ENCODE peak calls at places on chromosomes 12 and 14, in five cellular contexts. One of them, this sample, is unnamed.

GRCh38 chr12:116128779-116129178 is 148.7 kb downstream of the MED13L start:
- DNase-seq in choroid plexus epithelial cell: no peak
- DNase-seq in HCT116: no peak
- DNase-seq in ovary: no peak
- DNase-seq in bronchial epithelial cell: no peak
- DNase-seq in this sample: no peak

GRCh38 chr14:49946320-49947141 is 53.6 kb downstream of the ARF6 start:
- DNase-seq in ovary: no peak
- DNase-seq in choroid plexus epithelial cell: peak
- DNase-seq in HCT116: no peak
- DNase-seq in bronchial epithelial cell: peak
- DNase-seq in this sample: peak

GRCh38 chr14:35385042-35385839 is 19.3 kb downstream of the NFKBIA start:
- DNase-seq in HCT116: no peak
- DNase-seq in bronchial epithelial cell: peak
- DNase-seq in choroid plexus epithelial cell: peak
- DNase-seq in ovary: peak
- DNase-seq in this sample: peak

GRCh38 chr12:124759841-124760508 is 103.7 kb downstream of the SCARB1 start:
- DNase-seq in choroid plexus epithelial cell: peak
- DNase-seq in HCT116: no peak
- DNase-seq in bronchial epithelial cell: no peak
- DNase-seq in ovary: no peak
- DNase-seq in this sample: no peak

GRCh38 chr12:76919388-76920181 is 40.8 kb upstream of the CSRP2 start:
- DNase-seq in ovary: no peak
- DNase-seq in choroid plexus epithelial cell: no peak
- DNase-seq in HCT116: no peak
- DNase-seq in bronchial epithelial cell: peak
- DNase-seq in this sample: no peak

GRCh38 chr12:123223241-123223668 is 9.7 kb downstream of the MPHOSPH9 start:
- DNase-seq in HCT116: no peak
- DNase-seq in ovary: no peak
- DNase-seq in bronchial epithelial cell: no peak
- DNase-seq in choroid plexus epithelial cell: no peak
- DNase-seq in this sample: no peak

GRCh38 chr12:57069522-57069921 is 9.1 kb downstream of the NEMP1 start:
- DNase-seq in ovary: peak
- DNase-seq in choroid plexus epithelial cell: peak
- DNase-seq in bronchial epithelial cell: peak
- DNase-seq in HCT116: peak
- DNase-seq in this sample: peak

GRCh38 chr12:56634242-56634836 is 4.2 kb upstream of the BAZ2A start:
- DNase-seq in HCT116: peak
- DNase-seq in choroid plexus epithelial cell: peak
- DNase-seq in ovary: peak
- DNase-seq in bronchial epithelial cell: peak
- DNase-seq in this sample: no peak

GRCh38 chr14:73865536-73866113 is 14.0 kb downstream of the PTGR2 start:
- DNase-seq in choroid plexus epithelial cell: no peak
- DNase-seq in HCT116: no peak
- DNase-seq in bronchial epithelial cell: no peak
- DNase-seq in ovary: no peak
- DNase-seq in this sample: no peak

GRCh38 chr12:26158078-26158764 is 33.4 kb upstream of the BHLHE41 start:
- DNase-seq in HCT116: no peak
- DNase-seq in bronchial epithelial cell: peak
- DNase-seq in choroid plexus epithelial cell: no peak
- DNase-seq in ovary: no peak
- DNase-seq in this sample: no peak

GRCh38 chr14:51304428-51304827 is 64.4 kb downstream of the TMX1 start:
- DNase-seq in HCT116: no peak
- DNase-seq in ovary: no peak
- DNase-seq in bronchial epithelial cell: peak
- DNase-seq in choroid plexus epithelial cell: peak
- DNase-seq in this sample: peak

GRCh38 chr12:116601933-116602809 is 43.0 kb downstream of the MAP1LC3B2 start:
- DNase-seq in HCT116: no peak
- DNase-seq in ovary: no peak
- DNase-seq in choroid plexus epithelial cell: peak
- DNase-seq in bronchial epithelial cell: no peak
- DNase-seq in this sample: peak

GRCh38 chr12:115771065-115771464 is 506.4 kb downstream of the MED13L start:
- DNase-seq in choroid plexus epithelial cell: peak
- DNase-seq in HCT116: peak
- DNase-seq in ovary: no peak
- DNase-seq in bronchial epithelial cell: peak
- DNase-seq in this sample: peak

GRCh38 chr12:123160801-123161487 is 10.1 kb upstream of the PITPNM2 start:
- DNase-seq in ovary: no peak
- DNase-seq in HCT116: no peak
- DNase-seq in choroid plexus epithelial cell: peak
- DNase-seq in bronchial epithelial cell: no peak
- DNase-seq in this sample: no peak

GRCh38 chr12:80269953-80270552 is 170.7 kb downstream of the OTOGL start:
- DNase-seq in choroid plexus epithelial cell: peak
- DNase-seq in ovary: no peak
- DNase-seq in HCT116: peak
- DNase-seq in bronchial epithelial cell: peak
- DNase-seq in this sample: peak

GRCh38 chr12:93847517-93848452 is 170.6 kb downstream of the CRADD start:
- DNase-seq in HCT116: no peak
- DNase-seq in ovary: no peak
- DNase-seq in bronchial epithelial cell: no peak
- DNase-seq in choroid plexus epithelial cell: peak
- DNase-seq in this sample: peak

GRCh38 chr12:108271951-108272729 is 67.0 kb downstream of the CMKLR1 start:
- DNase-seq in HCT116: no peak
- DNase-seq in bronchial epithelial cell: no peak
- DNase-seq in ovary: no peak
- DNase-seq in choroid plexus epithelial cell: no peak
- DNase-seq in this sample: no peak

GRCh38 chr14:60935283-60935682 is 45.6 kb downstream of the TRMT5 start:
- DNase-seq in ovary: no peak
- DNase-seq in HCT116: no peak
- DNase-seq in bronchial epithelial cell: no peak
- DNase-seq in choroid plexus epithelial cell: no peak
- DNase-seq in this sample: no peak

GRCh38 chr12:181921-182320 is 32.0 kb downstream of the SLC6A12 start:
- DNase-seq in choroid plexus epithelial cell: no peak
- DNase-seq in bronchial epithelial cell: no peak
- DNase-seq in ovary: no peak
- DNase-seq in HCT116: no peak
- DNase-seq in this sample: no peak

GRCh38 chr14:90491221-90491867 is 94.5 kb downstream of the CALM1 start:
- DNase-seq in HCT116: no peak
- DNase-seq in bronchial epithelial cell: no peak
- DNase-seq in ovary: peak
- DNase-seq in choroid plexus epithelial cell: peak
- DNase-seq in this sample: peak

GRCh38 chr12:104448031-104448430 is 8.7 kb upstream of the CHST11 start:
- DNase-seq in bronchial epithelial cell: no peak
- DNase-seq in ovary: no peak
- DNase-seq in HCT116: no peak
- DNase-seq in choroid plexus epithelial cell: no peak
- DNase-seq in this sample: no peak

GRCh38 chr12:2256915-2257314 is 204.1 kb downstream of the CACNA1C start:
- DNase-seq in choroid plexus epithelial cell: peak
- DNase-seq in ovary: no peak
- DNase-seq in bronchial epithelial cell: no peak
- DNase-seq in HCT116: no peak
- DNase-seq in this sample: peak

GRCh38 chr12:42916143-42916542 is 326.6 kb upstream of the PRICKLE1 start:
- DNase-seq in bronchial epithelial cell: peak
- DNase-seq in choroid plexus epithelial cell: no peak
- DNase-seq in ovary: no peak
- DNase-seq in HCT116: no peak
- DNase-seq in this sample: no peak

GRCh38 chr14:28751467-28752058 is 15.0 kb upstream of the FOXG1 start:
- DNase-seq in bronchial epithelial cell: peak
- DNase-seq in ovary: no peak
- DNase-seq in HCT116: peak
- DNase-seq in choroid plexus epithelial cell: peak
- DNase-seq in this sample: peak

DNA sequence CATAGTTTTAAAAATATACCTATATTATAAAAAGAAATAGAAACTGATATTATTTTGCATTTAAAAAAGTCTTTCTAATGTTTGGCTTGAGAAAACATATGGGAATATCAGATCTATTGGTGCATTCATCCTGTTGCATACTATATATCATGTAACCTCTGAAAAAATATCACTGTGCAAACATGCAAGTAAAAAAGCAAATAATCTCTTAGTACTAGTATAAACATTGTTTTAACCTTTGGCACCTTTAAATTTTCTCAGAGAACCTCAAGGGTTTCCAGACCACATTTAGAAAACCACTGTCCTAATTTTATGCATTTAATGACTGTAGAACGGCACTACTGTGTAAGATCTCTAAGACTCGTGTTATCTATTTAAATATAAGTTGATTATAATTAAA is 416.8 kb downstream of the LRFN5 start:
- DNase-seq in bronchial epithelial cell: no peak
- DNase-seq in ovary: no peak
- DNase-seq in HCT116: no peak
- DNase-seq in choroid plexus epithelial cell: peak
- DNase-seq in this sample: no peak
- TF ChIP-seq CTCF in bronchial epithelial cell: no peak
- TF ChIP-seq CTCF in ovary: no peak
- TF ChIP-seq CTCF in HCT116: no peak
- TF ChIP-seq CTCF in choroid plexus epithelial cell: no peak
- TF ChIP-seq CTCF in this sample: no peak

GRCh38 chr12:114678718-114679117 is 5.3 kb downstream of the TBX3 start:
- DNase-seq in ovary: no peak
- DNase-seq in HCT116: no peak
- DNase-seq in bronchial epithelial cell: no peak
- DNase-seq in choroid plexus epithelial cell: no peak
- DNase-seq in this sample: peak

GRCh38 chr12:114676142-114676741 is 7.7 kb downstream of the TBX3 start:
- DNase-seq in HCT116: no peak
- DNase-seq in bronchial epithelial cell: no peak
- DNase-seq in ovary: no peak
- DNase-seq in choroid plexus epithelial cell: no peak
- DNase-seq in this sample: peak

GRCh38 chr12:114679452-114679875 is 4.5 kb downstream of the TBX3 start:
- DNase-seq in choroid plexus epithelial cell: peak
- DNase-seq in bronchial epithelial cell: no peak
- DNase-seq in ovary: no peak
- DNase-seq in HCT116: no peak
- DNase-seq in this sample: peak

GRCh38 chr12:114679942-114680341 is 4.0 kb downstream of the TBX3 start:
- DNase-seq in bronchial epithelial cell: no peak
- DNase-seq in HCT116: no peak
- DNase-seq in choroid plexus epithelial cell: no peak
- DNase-seq in ovary: no peak
- DNase-seq in this sample: peak

GRCh38 chr12:114678028-114678427 is 5.9 kb downstream of the TBX3 start:
- DNase-seq in bronchial epithelial cell: no peak
- DNase-seq in choroid plexus epithelial cell: no peak
- DNase-seq in ovary: no peak
- DNase-seq in HCT116: no peak
- DNase-seq in this sample: peak
- H3K4me3 ChIP-seq in bronchial epithelial cell: no peak
- H3K4me3 ChIP-seq in choroid plexus epithelial cell: no peak
- H3K4me3 ChIP-seq in ovary: no peak
- H3K4me3 ChIP-seq in HCT116: no peak
- H3K4me3 ChIP-seq in this sample: peak

DNA sequence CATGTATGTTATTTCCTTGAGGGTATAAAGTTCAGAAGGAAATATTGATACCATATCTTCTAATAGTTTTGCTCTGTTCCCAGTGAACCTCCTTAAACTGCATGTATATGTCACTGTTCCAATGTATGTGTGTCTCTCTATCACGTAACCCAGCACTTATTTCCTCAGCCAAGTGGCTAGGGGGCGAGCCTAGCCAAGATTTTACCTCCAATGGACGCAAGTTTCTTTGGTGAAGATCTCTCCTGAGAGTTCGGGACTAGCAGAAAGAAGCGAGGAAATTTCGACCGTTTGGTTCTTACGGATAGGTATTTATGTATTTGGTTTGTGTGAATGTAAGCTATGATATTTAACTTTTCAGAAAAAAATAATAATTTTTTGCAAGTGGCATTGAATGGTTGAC is 2.5 kb downstream of the SFSWAP start:
- DNase-seq in choroid plexus epithelial cell: no peak
- DNase-seq in bronchial epithelial cell: no peak
- DNase-seq in ovary: no peak
- DNase-seq in HCT116: no peak
- DNase-seq in this sample: no peak
- TF ChIP-seq CTCF in choroid plexus epithelial cell: no peak
- TF ChIP-seq CTCF in bronchial epithelial cell: no peak
- TF ChIP-seq CTCF in ovary: no peak
- TF ChIP-seq CTCF in HCT116: peak
- TF ChIP-seq CTCF in this sample: no peak

GRCh38 chr12:68808388-68809189 is 612 bp downstream of the MDM2 start:
- DNase-seq in bronchial epithelial cell: peak
- DNase-seq in choroid plexus epithelial cell: peak
- DNase-seq in ovary: peak
- DNase-seq in HCT116: peak
- DNase-seq in this sample: peak

GRCh38 chr12:68807576-68808387 is at the start of gene MDM2:
- DNase-seq in HCT116: peak
- DNase-seq in bronchial epithelial cell: peak
- DNase-seq in ovary: peak
- DNase-seq in choroid plexus epithelial cell: peak
- DNase-seq in this sample: peak

GRCh38 chr12:68804654-68805591 is 3.1 kb upstream of the MDM2 start:
- DNase-seq in HCT116: no peak
- DNase-seq in choroid plexus epithelial cell: no peak
- DNase-seq in bronchial epithelial cell: no peak
- DNase-seq in ovary: no peak
- DNase-seq in this sample: no peak

GRCh38 chr12:68805592-68806120 is 2.3 kb upstream of the MDM2 start:
- DNase-seq in bronchial epithelial cell: peak
- DNase-seq in ovary: no peak
- DNase-seq in choroid plexus epithelial cell: no peak
- DNase-seq in HCT116: no peak
- DNase-seq in this sample: no peak

DNA sequence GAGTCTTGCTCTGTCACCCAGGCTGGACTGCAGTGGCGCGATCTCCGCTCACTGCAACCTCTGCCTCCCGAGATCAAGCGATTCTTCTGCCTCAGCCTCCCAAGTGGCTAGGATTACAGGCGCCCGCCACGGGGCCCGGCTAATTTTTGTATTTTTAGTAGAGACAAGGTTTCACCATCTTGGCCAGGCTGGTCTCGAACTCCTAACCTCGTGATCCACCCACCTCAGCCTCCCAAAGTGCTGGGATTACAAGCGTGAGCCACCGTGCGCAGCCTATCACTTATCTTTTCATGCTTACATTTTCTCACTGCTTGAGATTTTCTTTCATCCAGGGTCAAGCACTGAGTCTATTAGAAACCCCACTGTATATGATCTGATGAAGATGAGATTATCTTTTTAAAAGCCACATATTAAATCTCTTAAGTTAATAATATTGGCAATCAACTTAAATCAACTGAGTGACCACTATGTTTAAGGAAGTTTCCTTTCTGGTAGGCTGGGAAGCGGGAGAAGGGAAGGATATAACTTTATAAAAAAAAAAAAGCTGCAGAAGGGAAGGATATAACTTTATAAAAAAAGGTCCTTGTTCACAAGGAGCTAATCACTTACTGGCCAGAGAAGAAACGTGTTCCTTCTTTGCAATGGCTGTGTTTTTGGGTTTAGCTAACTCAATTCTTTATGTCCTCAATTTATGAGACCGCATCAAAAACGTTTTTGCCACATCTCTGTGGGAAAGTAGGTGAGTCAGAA is 1.3 kb upstream of the MDM2 start:
- DNase-seq in HCT116: no peak
- DNase-seq in ovary: no peak
- DNase-seq in bronchial epithelial cell: peak
- DNase-seq in choroid plexus epithelial cell: no peak
- DNase-seq in this sample: no peak
- H3K4me3 ChIP-seq in HCT116: no peak
- H3K4me3 ChIP-seq in ovary: no peak
- H3K4me3 ChIP-seq in bronchial epithelial cell: no peak
- H3K4me3 ChIP-seq in choroid plexus epithelial cell: no peak
- H3K4me3 ChIP-seq in this sample: no peak